ENCODE peak calls at places on chromosomes 1 and 21, in five cellular contexts. V, X, U, O and T are unnamed samples.
A peak's percentile ranks its signal among the peaks of the same experiment; 100 is the strongest.

GRCh38 chr1:232767381-232768074 is 37.7 kb upstream of the MAP10 start:
- DNase-seq in V (no peak), X (peak; percentile 72), U (peak; percentile 83), O (peak; percentile 50), T (no peak)

GRCh38 chr1:20361401-20361800 is 70.7 kb downstream of the VWA5B1 start:
- DNase-seq in V (no peak), X (no peak), U (peak; percentile 21), O (no peak), T (no peak)

GRCh38 chr1:231799363-231799986 is 172.9 kb downstream of the DISC1 start:
- DNase-seq in V (no peak), X (no peak), U (no peak), O (no peak), T (no peak)

GRCh38 chr1:223748773-223749733 is 36.7 kb downstream of the CAPN2 start:
- DNase-seq in V (peak; percentile 54), X (peak; percentile 83), U (peak; percentile 50), O (peak; percentile 78), T (peak; percentile 75)

GRCh38 chr1:157497987-157498781 is 54.1 kb downstream of the FCRL5 start:
- DNase-seq in V (no peak), X (no peak), U (no peak), O (no peak), T (no peak)

GRCh38 chr1:174626031-174627020 is 178.6 kb downstream of the GPR52 start:
- DNase-seq in V (no peak), X (no peak), U (peak; percentile 36), O (no peak), T (no peak)

GRCh38 chr1:52920791-52921291 is 699 bp downstream of the ECHDC2 start:
- DNase-seq in V (no peak), X (peak; percentile 74), U (peak; percentile 35), O (no peak), T (no peak)

GRCh38 chr21:35648512-35648911 is 411.8 kb downstream of the SETD4 start:
- DNase-seq in V (no peak), X (no peak), U (no peak), O (no peak), T (no peak)

GRCh38 chr1:202578001-202578500 is 132.2 kb downstream of the SYT2 start:
- DNase-seq in V (no peak), X (no peak), U (no peak), O (peak; percentile 95), T (no peak)

GRCh38 chr1:17244826-17245740 is 3.8 kb upstream of the PADI3 start:
- DNase-seq in V (peak; percentile 29), X (no peak), U (no peak), O (no peak), T (no peak)

GRCh38 chr1:212498243-212498642 is 65.5 kb downstream of the NENF start:
- DNase-seq in V (no peak), X (no peak), U (peak; percentile 72), O (no peak), T (no peak)